ENCODE peak calls at places on chromosomes 7 and 10, in four cellular contexts. T is aorta, E is GM04504, K is amniotic epithelial cell. L is an unnamed sample.

GRCh38 chr7:116451958-116452729 is 47.4 kb upstream of the CAV2 start:
- DNase-seq in K (no peak), T (no peak), E (no peak), L (no peak)

GRCh38 chr10:12782537-12782936 is 219.0 kb downstream of the CCDC3 start:
- DNase-seq in E (no peak), T (no peak), K (peak; percentile 14), L (no peak)

GRCh38 chr10:44865289-44865671 is 45.9 kb upstream of the TMEM72 start:
- DNase-seq in T (no peak), E (no peak), K (no peak), L (peak; percentile 51)

GRCh38 chr10:95295031-95295755 is 4.4 kb upstream of the PDLIM1 start:
- DNase-seq in K (peak; percentile 43), T (peak; percentile 68), E (no peak), L (no peak)

GRCh38 chr7:28631995-28632394 is 219.7 kb downstream of the CREB5 start:
- DNase-seq in E (no peak), K (no peak), T (no peak), L (no peak)

GRCh38 chr7:82700739-82701138 is 257.2 kb upstream of the CACNA2D1 start:
- DNase-seq in T (no peak), K (no peak), E (no peak), L (no peak)

GRCh38 chr10:101588879-101589278 is 758 bp downstream of the DPCD start:
- DNase-seq in K (peak; percentile 70), E (no peak), T (peak; percentile 29), L (no peak)

GRCh38 chr7:103347507-103348267 is at the start of gene PSMC2:
- DNase-seq in T (peak; percentile 85), E (peak; percentile 82), K (peak; percentile 91), L (peak; percentile 83)

GRCh38 chr7:79806161-79806734 is 328.4 kb upstream of the GNAI1 start:
- DNase-seq in E (no peak), K (peak; percentile 41), T (no peak), L (no peak)

L was measured in gastrocnemius medialis.